ENCODE peak calls at places on chromosome 3, in nine cellular contexts. U is OCI-LY7, L is stomach, X is IMR-90, A is GM20000, S is uterus, N is foreskin keratinocyte, G is cardiac muscle cell, V is SK-N-SH. R is an unnamed sample.

GRCh38 chr3:124552224-124552623 is 178.0 kb upstream of the UMPS start:
- DNase-seq in U (no peak), L (peak), X (peak), A (no peak), S (no peak), N (no peak), G (no peak), V (no peak), R (no peak)

GRCh38 chr3:185647880-185648210 is 61.8 kb downstream of the SENP2 start:
- DNase-seq in U (no peak), L (no peak), X (no peak), A (no peak), S (no peak), N (no peak), G (no peak), V (no peak), R (no peak)

GRCh38 chr3:173889522-173890055 is 492.0 kb downstream of the NLGN1 start:
- DNase-seq in U (no peak), L (no peak), X (peak), A (no peak), S (no peak), N (no peak), G (no peak), V (no peak), R (no peak)

GRCh38 chr3:57582470-57583168 is 14.5 kb downstream of the ARF4 start:
- DNase-seq in U (peak), L (no peak), X (no peak), A (no peak), S (no peak), N (peak), G (no peak), V (peak), R (no peak)

GRCh38 chr3:56889131-56889530 is 87.4 kb upstream of the ARHGEF3 start:
- DNase-seq in U (no peak), L (no peak), X (no peak), A (no peak), S (no peak), N (no peak), G (no peak), V (no peak), R (no peak)

GRCh38 chr3:12994357-12994606 is 78.9 kb downstream of the IQSEC1 start:
- DNase-seq in U (no peak), L (peak), X (no peak), A (peak), S (peak), N (no peak), G (no peak), V (peak), R (no peak)

GRCh38 chr3:97810779-97811390 is 10.9 kb upstream of the CRYBG3 start:
- DNase-seq in U (no peak), L (no peak), X (peak), A (no peak), S (no peak), N (peak), G (peak), V (no peak), R (no peak)

GRCh38 chr3:66075281-66075680 is 36.6 kb upstream of the MAGI1 start:
- DNase-seq in U (no peak), L (no peak), X (peak), A (no peak), S (no peak), N (peak), G (peak), V (no peak), R (no peak)

GRCh38 chr3:71916747-71917369 is 131.9 kb upstream of the PROK2 start:
- DNase-seq in U (no peak), L (no peak), X (peak), A (no peak), S (no peak), N (no peak), G (peak), V (peak), R (no peak)

GRCh38 chr3:108662141-108662738 is 72.7 kb downstream of the DZIP3 start:
- DNase-seq in U (peak), L (no peak), X (peak), A (peak), S (no peak), N (peak), G (peak), V (peak), R (no peak)

GRCh38 chr3:151926956-151927355 is 53.5 kb downstream of the SUCNR1 start:
- DNase-seq in U (no peak), L (no peak), X (peak), A (no peak), S (no peak), N (peak), G (no peak), V (no peak), R (no peak)

GRCh38 chr3:139797724-139798343 is 120.1 kb upstream of the NMNAT3 start:
- DNase-seq in U (peak), L (no peak), X (peak), A (peak), S (no peak), N (peak), G (peak), V (no peak), R (no peak)

GRCh38 chr3:8523041-8523440 is 21.4 kb downstream of the LMCD1 start:
- DNase-seq in U (no peak), L (no peak), X (no peak), A (no peak), S (no peak), N (no peak), G (no peak), V (no peak), R (no peak)

GRCh38 chr3:171056528-171056927 is 30.0 kb upstream of the SLC2A2 start:
- DNase-seq in U (no peak), L (no peak), X (peak), A (no peak), S (no peak), N (peak), G (peak), V (no peak), R (no peak)

GRCh38 chr3:183490653-183491052 is 62.2 kb upstream of the MCF2L2 start:
- DNase-seq in U (no peak), L (peak), X (no peak), A (no peak), S (no peak), N (peak), G (no peak), V (no peak), R (no peak)

GRCh38 chr3:14464521-14464920 is 62.1 kb downstream of the SLC6A6 start:
- DNase-seq in U (no peak), L (no peak), X (no peak), A (no peak), S (no peak), N (no peak), G (no peak), V (no peak), R (no peak)

GRCh38 chr3:14767706-14768105 is 51.1 kb upstream of the FGD5 start:
- DNase-seq in U (no peak), L (no peak), X (no peak), A (no peak), S (no peak), N (no peak), G (no peak), V (peak), R (no peak)

GRCh38 chr3:13419356-13420050 is 619 bp downstream of the NUP210 start:
- DNase-seq in U (peak), L (peak), X (no peak), A (peak), S (no peak), N (no peak), G (no peak), V (peak), R (no peak)

GRCh38 chr3:191401775-191402357 is 59.1 kb upstream of the PYDC2 start:
- DNase-seq in U (no peak), L (no peak), X (no peak), A (no peak), S (no peak), N (no peak), G (no peak), V (no peak), R (no peak)

GRCh38 chr3:191148131-191148530 is 50.9 kb upstream of the OSTN start:
- DNase-seq in U (no peak), L (no peak), X (no peak), A (no peak), S (no peak), N (no peak), G (peak), V (no peak), R (no peak)

GRCh38 chr3:179332240-179332639 is 9.4 kb downstream of the ZNF639 start:
- DNase-seq in U (no peak), L (no peak), X (no peak), A (no peak), S (no peak), N (no peak), G (no peak), V (no peak), R (no peak)

GRCh38 chr3:142910280-142910679 is 21.4 kb upstream of the PCOLCE2 start:
- DNase-seq in U (no peak), L (no peak), X (no peak), A (no peak), S (no peak), N (no peak), G (no peak), V (no peak), R (no peak)

GRCh38 chr3:19881036-19881435 is 53.0 kb downstream of the EFHB start:
- DNase-seq in U (no peak), L (no peak), X (no peak), A (no peak), S (no peak), N (no peak), G (no peak), V (no peak), R (no peak)

GRCh38 chr3:51681453-51681852 is 10.4 kb downstream of the TEX264 start:
- DNase-seq in U (peak), L (peak), X (peak), A (no peak), S (no peak), N (peak), G (peak), V (no peak), R (no peak)

GRCh38 chr3:171455603-171456550 is 4.3 kb downstream of the TNIK start:
- DNase-seq in U (no peak), L (no peak), X (no peak), A (no peak), S (no peak), N (peak), G (no peak), V (no peak), R (no peak)

GRCh38 chr3:132220986-132221385 is 96.2 kb upstream of the ACP3 start:
- DNase-seq in U (no peak), L (no peak), X (no peak), A (no peak), S (no peak), N (no peak), G (no peak), V (no peak), R (no peak)

GRCh38 chr3:78244136-78244535 is 1204.2 kb downstream of the ROBO2 start:
- DNase-seq in U (no peak), L (no peak), X (no peak), A (no peak), S (no peak), N (no peak), G (peak), V (no peak), R (no peak)

GRCh38 chr3:38004415-38005075 is 14.0 kb downstream of the VILL start:
- DNase-seq in U (peak), L (peak), X (peak), A (peak), S (peak), N (peak), G (peak), V (peak), R (peak)

GRCh38 chr3:56980798-56981390 is 79.6 kb upstream of the SPATA12 start:
- DNase-seq in U (no peak), L (peak), X (peak), A (no peak), S (peak), N (peak), G (peak), V (no peak), R (peak)

GRCh38 chr3:186705882-186706780 is 11.0 kb upstream of the KNG1 start:
- DNase-seq in U (no peak), L (no peak), X (no peak), A (no peak), S (no peak), N (no peak), G (no peak), V (no peak), R (no peak)

GRCh38 chr3:69248394-69248793 is 126.0 kb upstream of the LMOD3 start:
- DNase-seq in U (no peak), L (no peak), X (no peak), A (no peak), S (no peak), N (no peak), G (no peak), V (no peak), R (no peak)

GRCh38 chr3:50545781-50546180 is 21.8 kb downstream of the C3orf18 start:
- DNase-seq in U (no peak), L (no peak), X (no peak), A (no peak), S (no peak), N (no peak), G (no peak), V (no peak), R (no peak)

GRCh38 chr3:123739146-123739545 is 145.0 kb downstream of the MYLK start:
- DNase-seq in U (no peak), L (no peak), X (no peak), A (no peak), S (no peak), N (no peak), G (no peak), V (no peak), R (no peak)

GRCh38 chr3:4926892-4927291 is 52.3 kb upstream of the BHLHE40 start:
- DNase-seq in U (no peak), L (no peak), X (no peak), A (no peak), S (no peak), N (no peak), G (no peak), V (no peak), R (no peak)

GRCh38 chr3:146163584-146163983 is 2.6 kb upstream of the PLOD2 start:
- DNase-seq in U (no peak), L (no peak), X (peak), A (no peak), S (no peak), N (peak), G (peak), V (no peak), R (no peak)
- TF ChIP-seq CTCF in U (no peak), L (peak), X (peak), A (no peak), S (no peak), N (peak), G (peak), V (peak), R (no peak)

DNA sequence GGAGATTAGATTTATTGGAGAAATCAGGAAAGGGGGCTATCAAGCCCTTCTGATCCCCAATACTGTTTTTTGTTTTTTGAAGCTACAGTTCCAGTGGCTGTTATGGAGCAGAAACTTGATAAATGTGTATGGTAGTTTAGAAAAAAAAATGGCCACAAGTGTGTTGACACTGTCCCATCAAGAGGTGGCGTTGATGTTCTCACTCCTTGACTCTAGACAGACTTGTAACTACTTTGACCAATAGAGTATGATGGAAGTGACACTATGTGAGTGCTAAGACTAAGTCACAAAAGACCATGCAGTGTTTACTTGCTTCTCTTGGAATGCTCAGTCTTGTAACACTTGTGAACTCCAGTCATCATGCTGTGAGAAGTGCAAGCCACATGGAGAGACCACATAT is 356.7 kb downstream of the PDCD6IP start:
- DNase-seq in U (no peak), L (no peak), X (no peak), A (no peak), S (no peak), N (no peak), G (no peak), V (no peak), R (no peak)
- TF ChIP-seq CTCF in U (no peak), L (no peak), X (no peak), A (no peak), S (no peak), N (no peak), G (no peak), V (no peak), R (no peak)

GRCh38 chr3:55807210-55807609 is 320.1 kb upstream of the WNT5A start:
- DNase-seq in U (no peak), L (no peak), X (no peak), A (no peak), S (no peak), N (no peak), G (no peak), V (no peak), R (no peak)
- TF ChIP-seq CTCF in U (no peak), L (no peak), X (no peak), A (no peak), S (no peak), N (no peak), G (no peak), V (no peak), R (no peak)

DNA sequence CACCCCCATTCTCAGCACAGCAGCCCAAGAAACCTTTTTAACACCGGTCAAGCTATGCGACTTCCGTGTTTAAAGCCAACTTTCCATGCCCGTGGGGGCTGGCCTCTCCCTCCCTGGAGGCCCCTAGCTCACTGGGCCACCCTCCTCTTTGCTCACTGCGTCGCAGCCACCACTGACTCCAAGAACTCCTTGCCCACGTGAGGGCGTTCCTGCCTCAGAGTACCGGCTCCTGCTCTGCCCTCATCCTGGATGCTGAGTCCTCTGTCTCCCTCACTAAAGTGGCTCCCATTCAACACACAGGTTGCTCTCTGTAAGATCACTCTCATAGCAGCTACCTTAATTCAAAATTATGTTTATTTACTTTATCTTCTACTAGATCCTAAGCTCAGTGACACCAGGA is 8.2 kb downstream of the BDH1 start:
- DNase-seq in U (no peak), L (peak), X (no peak), A (no peak), S (no peak), N (peak), G (no peak), V (no peak), R (no peak)
- TF ChIP-seq CTCF in U (no peak), L (no peak), X (peak), A (no peak), S (no peak), N (peak), G (no peak), V (no peak), R (no peak)

GRCh38 chr3:115932807-115933206 is 309.5 kb downstream of the GAP43 start:
- DNase-seq in U (no peak), L (no peak), X (no peak), A (no peak), S (no peak), N (no peak), G (no peak), V (no peak), R (no peak)

GRCh38 chr3:115931581-115931980 is 308.3 kb downstream of the GAP43 start:
- DNase-seq in U (no peak), L (no peak), X (peak), A (no peak), S (no peak), N (peak), G (no peak), V (no peak), R (no peak)

DNA sequence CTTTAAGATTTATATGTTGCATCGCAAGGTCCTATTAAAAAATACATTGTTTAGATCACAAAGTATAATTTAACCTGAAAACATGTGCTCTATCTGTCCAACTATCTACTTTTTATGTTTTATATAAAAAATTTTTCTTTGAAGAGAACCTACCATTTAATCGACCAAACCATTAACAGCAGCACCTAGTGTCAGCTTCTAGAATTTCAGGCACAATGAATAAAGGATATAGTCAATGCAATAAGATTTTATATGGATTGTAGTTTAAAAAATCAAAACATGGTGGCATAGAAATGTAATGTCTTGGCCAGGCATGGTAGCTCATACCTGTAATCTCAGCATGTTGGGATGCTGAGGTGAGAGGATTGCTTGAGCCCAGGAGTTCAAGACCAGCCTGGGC is 313.7 kb downstream of the GAP43 start:
- DNase-seq in U (no peak), L (no peak), X (no peak), A (no peak), S (no peak), N (no peak), G (no peak), V (no peak), R (no peak)
- TF ChIP-seq CTCF in U (peak), L (no peak), X (peak), A (no peak), S (no peak), N (peak), G (peak), V (peak), R (no peak)

GRCh38 chr3:82496890-82497560 is 735.6 kb upstream of the GBE1 start:
- DNase-seq in U (peak), L (no peak), X (no peak), A (no peak), S (no peak), N (peak), G (no peak), V (peak), R (no peak)
- TF ChIP-seq CTCF in U (peak), L (no peak), X (no peak), A (no peak), S (no peak), N (no peak), G (no peak), V (peak), R (no peak)

DNA sequence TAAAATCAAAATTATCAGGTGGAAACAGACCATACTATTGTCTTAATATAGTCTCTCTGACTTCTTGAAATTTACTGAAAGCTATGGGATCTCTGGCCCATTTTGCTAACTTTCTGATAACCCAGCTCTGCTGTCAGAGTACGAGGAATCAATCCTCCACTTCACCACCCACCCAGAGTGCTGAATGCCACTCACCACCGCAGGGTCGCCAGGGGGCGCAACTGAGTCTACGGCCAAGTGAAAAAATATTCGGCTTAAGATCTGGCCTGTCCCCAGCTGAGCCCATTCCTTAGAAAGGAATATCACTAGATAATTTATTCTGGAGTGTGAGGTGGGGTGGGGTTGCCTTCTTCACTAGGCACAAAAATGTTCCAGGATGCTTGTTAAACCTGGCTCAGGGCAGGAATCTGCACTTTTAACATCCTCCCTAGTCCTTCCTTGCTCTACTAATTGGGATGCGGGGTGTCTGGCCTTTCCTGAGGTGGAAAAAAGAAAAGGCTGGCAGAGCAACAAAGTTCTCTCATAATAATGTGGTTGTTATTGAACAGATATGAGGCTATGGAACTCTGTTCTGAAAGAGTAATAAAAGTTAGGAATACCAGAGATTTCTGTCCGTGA is 520.6 kb downstream of the MFSD1 start:
- DNase-seq in U (peak), L (no peak), X (peak), A (peak), S (no peak), N (no peak), G (peak), V (peak), R (no peak)
- TF ChIP-seq CTCF in U (peak), L (peak), X (peak), A (peak), S (no peak), N (peak), G (peak), V (peak), R (no peak)

DNA sequence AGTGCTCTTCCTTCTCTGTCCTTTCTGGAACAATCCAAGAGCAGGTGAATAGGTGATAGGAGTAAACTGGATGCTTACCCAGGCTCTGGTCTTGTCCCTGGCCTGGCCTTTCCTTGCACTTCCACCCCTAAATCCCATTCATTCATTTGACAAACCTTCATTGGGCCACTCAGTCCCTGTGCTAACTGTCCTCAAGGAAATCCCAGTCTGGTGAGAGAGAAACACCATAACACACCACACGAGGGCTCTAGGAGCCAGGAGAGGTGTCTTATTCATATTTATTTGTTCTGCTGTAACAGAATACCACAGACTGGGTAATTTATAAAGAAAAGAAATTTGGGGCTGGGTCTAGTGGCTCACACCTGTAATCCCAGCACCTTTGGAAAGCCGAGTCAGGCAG is 22.8 kb downstream of the EFCC1 start:
- DNase-seq in U (peak), L (no peak), X (peak), A (no peak), S (no peak), N (peak), G (no peak), V (no peak), R (no peak)
- TF ChIP-seq CTCF in U (peak), L (no peak), X (peak), A (no peak), S (no peak), N (peak), G (peak), V (no peak), R (no peak)

GRCh38 chr3:128849776-128850542 is 29.5 kb upstream of the ACAD9 start:
- DNase-seq in U (no peak), L (no peak), X (no peak), A (no peak), S (no peak), N (no peak), G (peak), V (peak), R (no peak)
- TF ChIP-seq CTCF in U (no peak), L (no peak), X (peak), A (no peak), S (no peak), N (peak), G (peak), V (peak), R (no peak)